ENCODE peak calls at places on chromosomes 13 and 19, in five cellular contexts. R is heart right ventricle; L is HFFc6; H is CD8-positive, alpha-beta T cell; E is glutamatergic neuron. G is an unnamed sample.

GRCh38 chr19:29673451-29674371 is 8.4 kb downstream of the PLEKHF1 start:
- DNase-seq in L (no peak), E (no peak), R (no peak), H (no peak), G (no peak)

GRCh38 chr19:9673912-9674668 is 810 bp downstream of the ZNF562 start:
- DNase-seq in H (no peak), L (no peak), E (no peak), R (no peak), G (no peak)

GRCh38 chr13:109196896-109197295 is 567.5 kb downstream of the MYO16 start:
- DNase-seq in E (peak), R (no peak), L (no peak), H (no peak), G (peak)

GRCh38 chr19:55106591-55106990 is 10.8 kb downstream of the PPP1R12C start:
- DNase-seq in H (no peak), L (no peak), R (no peak), E (no peak), G (no peak)

GRCh38 chr13:97429681-97430081 is 4.3 kb upstream of the RAP2A start:
- DNase-seq in E (no peak), H (no peak), L (peak), R (peak), G (no peak)

GRCh38 chr13:47901451-47901850 is 99.6 kb downstream of the SUCLA2 start:
- DNase-seq in L (no peak), R (no peak), E (no peak), H (no peak), G (no peak)

GRCh38 chr13:79393564-79394249 is 12.3 kb downstream of the RBM26 start:
- DNase-seq in L (no peak), H (peak), E (no peak), R (no peak), G (no peak)

GRCh38 chr19:13974073-13974472 is 21.8 kb downstream of the DCAF15 start:
- DNase-seq in E (peak), H (peak), L (no peak), R (no peak), G (no peak)

GRCh38 chr19:8499048-8499833 is 3.2 kb downstream of the PRAM1 start:
- DNase-seq in R (no peak), E (no peak), H (no peak), L (no peak), G (no peak)

GRCh38 chr19:2334986-2335846 is 6.7 kb downstream of the SPPL2B start:
- DNase-seq in E (peak), L (no peak), H (no peak), R (no peak), G (no peak)

GRCh38 chr13:76677047-76677446 is 209.2 kb downstream of the KCTD12 start:
- DNase-seq in R (peak), H (no peak), E (peak), L (no peak), G (no peak)

GRCh38 chr13:44425041-44425814 is 51.6 kb downstream of the SERP2 start:
- DNase-seq in R (no peak), L (no peak), E (no peak), H (no peak), G (no peak)

GRCh38 chr19:54186934-54187381 is 2.4 kb downstream of the MBOAT7 start:
- DNase-seq in R (no peak), L (no peak), E (no peak), H (no peak), G (no peak)

GRCh38 chr13:34765446-34766180 is 176.5 kb upstream of the NBEA start:
- DNase-seq in E (no peak), H (no peak), L (no peak), R (no peak), G (no peak)

GRCh38 chr19:35897706-35898451 is 2.5 kb downstream of the NFKBID start:
- DNase-seq in E (no peak), R (no peak), L (no peak), H (no peak), G (no peak)

GRCh38 chr13:43122706-43123268 is 99.4 kb downstream of the DNAJC15 start:
- DNase-seq in R (no peak), H (no peak), L (no peak), E (no peak), G (no peak)

DNA sequence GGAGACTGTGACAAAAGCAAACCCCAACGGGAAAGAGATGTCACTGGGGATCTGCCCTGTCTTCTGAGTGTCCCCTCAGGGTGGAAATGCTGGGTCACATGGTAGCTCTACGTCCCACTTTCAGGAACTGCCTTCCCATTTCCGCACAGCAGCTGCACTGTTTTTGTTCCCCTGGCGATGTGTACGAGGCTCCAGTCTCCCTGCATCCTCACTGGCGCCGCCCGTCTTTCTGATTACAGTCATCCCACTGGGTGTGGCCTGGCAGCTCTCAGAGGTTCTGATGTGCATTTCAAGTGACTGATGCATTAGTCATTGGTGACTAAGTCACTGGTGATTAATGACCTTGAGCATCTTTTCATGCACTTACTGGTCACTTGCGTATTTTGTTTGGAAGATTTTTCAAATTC is 21.2 kb downstream of the PCID2 start:
- DNase-seq in E (peak), R (peak), H (no peak), L (peak), G (no peak)
- TF ChIP-seq CTCF in E (no peak), R (no peak), H (no peak), L (peak), G (no peak)

GRCh38 chr19:18533058-18533457 is 10.3 kb downstream of the FKBP8 start:
- DNase-seq in E (no peak), H (no peak), R (no peak), L (no peak), G (no peak)
- TF ChIP-seq CTCF in E (no peak), H (no peak), R (no peak), L (peak), G (no peak)

DNA sequence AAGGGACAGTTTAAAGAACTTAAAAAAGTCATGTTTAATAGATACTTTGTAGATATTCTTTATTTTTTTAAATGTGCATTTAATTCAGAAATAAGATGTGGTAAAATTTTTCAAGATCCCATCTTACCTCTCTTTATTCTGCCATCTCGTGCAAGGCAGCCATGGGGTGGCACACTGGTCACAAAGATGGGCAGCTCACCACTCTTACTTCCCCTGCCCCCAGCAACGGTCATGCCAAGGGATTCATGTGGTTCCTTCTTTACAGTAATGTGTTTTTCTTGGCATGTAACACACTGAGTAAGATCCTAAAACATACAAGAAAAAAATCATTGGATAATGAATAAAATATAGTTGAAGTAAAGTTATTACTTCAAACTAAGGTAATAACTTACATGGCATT is 64.2 kb downstream of the LNX2 start:
- DNase-seq in R (peak), H (no peak), E (no peak), L (peak), G (no peak)
- TF ChIP-seq CTCF in R (peak), H (no peak), E (no peak), L (peak), G (no peak)

GRCh38 chr19:17304386-17305047 is 1.2 kb upstream of the MRPL34 start:
- DNase-seq in E (no peak), L (no peak), R (no peak), H (no peak), G (no peak)

GRCh38 chr19:17305211-17305516 is 508 bp upstream of the MRPL34 start:
- DNase-seq in H (no peak), E (no peak), R (no peak), L (no peak), G (no peak)

GRCh38 chr19:17302391-17303166 is 646 bp downstream of the ABHD8 start:
- DNase-seq in E (no peak), H (no peak), L (no peak), R (no peak), G (no peak)

GRCh38 chr19:17303940-17304267 is 679 bp upstream of the ABHD8 start:
- DNase-seq in R (no peak), L (no peak), H (no peak), E (no peak), G (no peak)

DNA sequence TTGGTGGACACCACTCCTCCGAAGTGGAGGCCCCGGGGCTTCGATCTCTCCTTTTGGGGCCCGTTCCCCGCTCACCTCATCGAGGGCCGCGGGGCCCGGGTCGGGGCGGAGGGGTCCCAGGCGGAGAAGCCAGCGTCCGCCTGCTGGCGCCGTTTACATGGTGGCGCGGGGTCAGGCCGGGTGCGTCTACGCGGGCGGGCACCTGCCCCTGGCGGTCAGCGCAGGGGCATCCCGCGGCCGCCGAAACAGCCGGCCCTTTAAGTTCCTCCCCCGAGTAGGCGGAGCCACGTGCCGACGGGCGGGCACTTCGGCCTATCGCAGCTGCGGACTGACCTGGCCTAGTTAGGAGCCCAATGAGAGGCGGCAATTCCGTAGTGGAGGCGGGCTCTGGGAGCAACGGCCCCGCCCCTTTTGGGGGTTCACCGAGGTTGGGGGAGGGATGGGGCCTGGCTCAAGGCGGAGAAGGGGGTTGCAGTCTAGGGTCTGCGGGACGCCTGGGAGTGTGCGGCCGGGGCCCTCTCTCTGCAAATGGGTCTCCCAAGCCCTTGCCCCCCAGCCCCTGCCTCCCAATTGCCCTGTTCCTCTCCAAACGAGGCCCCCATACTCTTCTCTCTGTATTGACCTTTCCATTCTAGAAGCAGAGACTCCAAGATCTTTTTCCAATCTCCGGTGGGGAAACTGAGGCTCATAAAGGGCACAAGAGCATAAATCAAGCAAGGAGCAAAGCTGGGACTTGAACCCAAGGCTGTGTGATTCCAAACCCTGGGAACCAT is at the start of gene ABHD8:
- DNase-seq in L (peak), H (peak), R (peak), E (peak), G (peak)
- TF ChIP-seq CTCF in L (peak), H (no peak), R (peak), E (peak), G (peak)

GRCh38 chr13:94176576-94176975 is 302.9 kb downstream of the DCT start:
- DNase-seq in R (no peak), H (no peak), E (no peak), L (no peak), G (no peak)

GRCh38 chr13:94175076-94175475 is 304.4 kb downstream of the DCT start:
- DNase-seq in H (no peak), L (no peak), R (no peak), E (no peak), G (no peak)

GRCh38 chr13:94169783-94170513 is 309.5 kb downstream of the DCT start:
- DNase-seq in L (no peak), H (no peak), R (no peak), E (no peak), G (no peak)

GRCh38 chr13:94174009-94174408 is 305.5 kb downstream of the DCT start:
- DNase-seq in L (no peak), E (no peak), H (no peak), R (no peak), G (no peak)

GRCh38 chr13:94173312-94173854 is 306.1 kb downstream of the DCT start:
- DNase-seq in L (peak), R (no peak), E (no peak), H (no peak), G (no peak)
- TF ChIP-seq CTCF in L (peak), R (no peak), E (no peak), H (no peak), G (no peak)

GRCh38 chr13:23847545-23847944 is 41.7 kb downstream of the MIPEP start:
- DNase-seq in L (no peak), R (no peak), E (no peak), H (no peak), G (no peak)

GRCh38 chr13:23849670-23850069 is 39.5 kb downstream of the MIPEP start:
- DNase-seq in E (no peak), L (no peak), H (no peak), R (no peak), G (no peak)

GRCh38 chr13:23848639-23849282 is 40.4 kb downstream of the MIPEP start:
- DNase-seq in H (no peak), E (no peak), R (no peak), L (no peak), G (no peak)

GRCh38 chr13:23850134-23850533 is 39.1 kb downstream of the MIPEP start:
- DNase-seq in E (no peak), H (no peak), L (no peak), R (no peak), G (no peak)

DNA sequence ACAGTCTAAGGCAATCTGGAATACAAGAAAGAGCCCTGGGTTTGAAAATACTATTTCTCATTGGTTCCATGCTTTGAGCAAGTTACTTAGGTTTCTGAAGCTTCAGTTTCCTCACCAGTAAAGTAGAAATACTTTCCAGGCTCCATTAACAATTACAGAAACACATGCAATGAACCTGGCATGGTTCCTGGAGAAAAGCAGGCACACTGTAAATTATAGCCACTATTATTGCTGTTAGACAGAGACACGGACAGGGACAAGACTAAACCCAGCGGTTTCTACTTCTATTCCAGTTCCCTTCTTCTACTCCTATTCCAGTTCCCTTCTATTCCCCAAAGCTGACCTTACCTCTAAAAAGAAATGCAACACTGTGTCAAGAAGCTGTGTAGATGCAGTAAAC is 41.2 kb downstream of the MIPEP start:
- DNase-seq in R (no peak), E (no peak), L (no peak), H (no peak), G (no peak)
- TF ChIP-seq CTCF in R (no peak), E (no peak), L (no peak), H (no peak), G (no peak)

GRCh38 chr19:45094707-45095106 is 1.7 kb downstream of the PPP1R37 start:
- DNase-seq in R (no peak), H (no peak), L (no peak), E (no peak), G (no peak)

GRCh38 chr19:45094158-45094557 is 1.2 kb downstream of the PPP1R37 start:
- DNase-seq in R (no peak), L (no peak), E (no peak), H (no peak), G (no peak)

GRCh38 chr19:45090598-45090997 is 2.4 kb upstream of the PPP1R37 start:
- DNase-seq in E (no peak), H (no peak), L (no peak), R (no peak), G (no peak)

GRCh38 chr19:45091031-45091918 is 1.7 kb upstream of the PPP1R37 start:
- DNase-seq in L (peak), R (peak), H (peak), E (peak), G (peak)

GRCh38 chr19:45092747-45093678 is at the start of gene PPP1R37:
- DNase-seq in H (peak), L (peak), R (peak), E (peak), G (peak)
- TF ChIP-seq CTCF in H (peak), L (peak), R (peak), E (no peak), G (peak)

DNA sequence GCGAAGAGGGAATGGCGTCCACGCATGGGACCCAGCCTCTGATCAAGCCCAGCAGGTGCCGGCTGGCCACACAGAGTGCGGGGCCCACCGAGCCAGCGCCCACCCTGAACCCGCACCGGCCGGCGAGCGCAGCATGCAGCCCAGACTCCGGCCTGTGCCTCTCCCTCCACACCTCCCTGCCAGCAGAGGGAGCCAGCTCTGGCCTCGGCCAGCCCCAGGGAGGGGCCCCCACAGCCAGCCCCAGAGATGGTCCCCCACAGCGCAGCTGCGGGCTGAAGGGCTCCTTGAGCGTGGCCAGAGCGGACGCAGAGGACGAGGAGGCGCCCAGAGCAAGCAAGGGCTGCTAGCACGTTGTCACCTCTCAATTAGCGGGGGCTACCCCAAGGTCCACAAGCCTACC is 904.5 kb downstream of the SLITRK6 start:
- DNase-seq in R (no peak), H (no peak), E (no peak), L (no peak), G (no peak)
- TF ChIP-seq CTCF in R (no peak), H (no peak), E (no peak), L (peak), G (no peak)